ENCODE peak calls at places on chromosomes 2 and 18, in eight cellular contexts. H is PC-3, E is OCI-LY7, M is GM23248, G is PC-9, D is Karpas-422, B is SK-N-SH, P is GM23338. A is an unnamed sample.
A peak's percentile ranks its signal among the peaks of the same experiment; 100 is the strongest.

GRCh38 chr18:22300665-22301636 is 116.8 kb downstream of the CTAGE1 start:
- DNase-seq in E (no peak), G (peak; percentile 71), P (no peak), B (no peak), H (peak; percentile 41), M (peak; percentile 33), D (no peak), A (no peak)

GRCh38 chr2:143026411-143027054 is 102.7 kb upstream of the ARHGAP15 start:
- DNase-seq in P (peak; percentile 56), D (no peak), H (no peak), G (no peak), B (no peak), M (no peak), E (no peak), A (no peak)

GRCh38 chr2:237726401-237726830 is 72.2 kb upstream of the RBM44 start:
- DNase-seq in D (no peak), E (no peak), M (peak; percentile 32), B (peak; percentile 65), P (no peak), H (no peak), G (no peak), A (no peak)

GRCh38 chr2:127570282-127571250 is 35.1 kb downstream of the MYO7B start:
- DNase-seq in E (no peak), P (no peak), B (no peak), G (peak; percentile 32), M (peak; percentile 60), H (no peak), D (no peak), A (no peak)

GRCh38 chr2:187188783-187189631 is 259.0 kb downstream of the CALCRL start:
- DNase-seq in M (no peak), D (no peak), H (no peak), P (no peak), E (no peak), B (no peak), G (no peak), A (no peak)

GRCh38 chr2:206112108-206112507 is 26.1 kb upstream of the INO80D start:
- DNase-seq in D (no peak), H (no peak), E (no peak), P (no peak), G (no peak), B (no peak), M (peak; percentile 20), A (no peak)

GRCh38 chr2:240429341-240429871 is 6.1 kb upstream of the GPC1 start:
- DNase-seq in M (no peak), E (no peak), D (no peak), B (no peak), G (no peak), P (no peak), H (no peak), A (peak; percentile 61)

GRCh38 chr18:65516209-65516608 is 234.6 kb upstream of the CDH7 start:
- DNase-seq in P (no peak), E (no peak), D (no peak), M (no peak), G (no peak), B (no peak), H (no peak), A (no peak)

GRCh38 chr18:45571714-45572113 is 43.6 kb upstream of the SLC14A2 start:
- DNase-seq in B (no peak), H (no peak), G (no peak), P (peak; percentile 41), M (no peak), D (peak; percentile 70), E (no peak), A (no peak)

GRCh38 chr2:44291281-44292248 is 16.3 kb downstream of the SLC3A1 start:
- DNase-seq in B (peak; percentile 76), P (peak; percentile 52), E (no peak), D (peak; percentile 48), G (peak; percentile 97), H (peak; percentile 93), M (peak; percentile 86), A (no peak)

GRCh38 chr2:6309415-6310185 is 556.1 kb downstream of the CMPK2 start:
- DNase-seq in G (no peak), E (peak; percentile 95), B (peak; percentile 64), M (no peak), P (no peak), H (no peak), D (peak; percentile 95), A (no peak)

GRCh38 chr2:145033438-145033837 is 513.5 kb upstream of the ZEB2 start:
- DNase-seq in G (no peak), H (no peak), P (no peak), B (no peak), E (no peak), D (no peak), M (no peak), A (no peak)

GRCh38 chr2:127618551-127618950 is 27.4 kb upstream of the GPR17 start:
- DNase-seq in E (no peak), H (peak; percentile 90), P (no peak), M (no peak), D (no peak), B (peak; percentile 15), G (no peak), A (no peak)

GRCh38 chr18:79540914-79541301 is 138.7 kb upstream of the CTDP1 start:
- DNase-seq in P (no peak), D (no peak), G (no peak), B (no peak), E (no peak), M (no peak), H (no peak), A (no peak)

GRCh38 chr2:233463586-233463985 is 103.0 kb downstream of the USP40 start:
- DNase-seq in E (no peak), H (no peak), G (no peak), B (no peak), M (no peak), P (no peak), D (no peak), A (no peak)

GRCh38 chr2:45173513-45173912 is 164.3 kb upstream of the SIX2 start:
- DNase-seq in D (no peak), H (peak; percentile 99), P (no peak), B (no peak), M (peak; percentile 97), G (peak; percentile 95), E (no peak), A (no peak)

GRCh38 chr2:131034122-131035051 is 58.9 kb downstream of the FAM168B start:
- DNase-seq in G (no peak), E (no peak), B (peak; percentile 89), H (no peak), D (no peak), M (peak; percentile 74), P (peak; percentile 72), A (no peak)

GRCh38 chr18:67199993-67200617 is 316.4 kb downstream of the DSEL start:
- DNase-seq in G (peak; percentile 56), M (peak; percentile 60), B (peak; percentile 32), D (peak; percentile 86), H (peak; percentile 80), E (peak; percentile 16), P (peak; percentile 69), A (peak; percentile 75)

GRCh38 chr2:232538671-232539070 is 821 bp upstream of the CHRNG start:
- DNase-seq in M (no peak), H (no peak), B (no peak), P (no peak), D (no peak), G (no peak), E (no peak), A (no peak)

GRCh38 chr2:105777071-105777482 is 32.4 kb downstream of the NCK2 start:
- DNase-seq in E (peak; percentile 33), B (no peak), P (no peak), D (no peak), H (no peak), G (no peak), M (no peak), A (peak; percentile 90)

GRCh38 chr18:74914052-74914591 is 294.8 kb downstream of the PTGR3 start:
- DNase-seq in H (no peak), G (no peak), B (no peak), D (no peak), P (no peak), E (no peak), M (no peak), A (no peak)

DNA sequence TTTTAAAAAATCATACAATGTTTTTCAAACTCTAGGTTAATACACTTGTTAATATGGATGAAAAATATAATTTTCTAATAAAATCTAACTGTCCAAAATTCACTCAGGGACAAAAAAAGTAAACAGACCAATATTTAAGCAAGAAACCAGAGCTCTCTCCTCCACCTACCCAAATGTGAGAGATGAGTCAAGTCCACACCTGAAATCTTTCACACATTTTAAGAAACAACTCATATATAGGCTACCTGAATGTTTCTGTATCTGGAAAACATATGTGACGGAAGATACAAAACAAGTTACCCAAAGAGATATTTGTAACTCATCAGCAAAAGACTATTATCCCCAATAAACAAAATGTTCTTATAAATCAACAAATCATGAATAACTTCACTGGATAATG is 20.2 kb downstream of the ZNF516 start:
- DNase-seq in P (no peak), B (no peak), G (no peak), E (no peak), M (no peak), H (no peak), D (no peak), A (no peak)
- H3K9me2 ChIP-seq in P (no peaks in the 10 kb centered on the region), B (no peaks in the 10 kb centered on the region), G (no peaks in the 10 kb centered on the region), E (no peaks in the 10 kb centered on the region), M (no peaks in the 10 kb centered on the region), H (no peaks in the 10 kb centered on the region), D (no peaks in the 10 kb centered on the region), A (no peaks in the 10 kb centered on the region)

GRCh38 chr2:68103026-68103425 is 40.2 kb upstream of the C1D start:
- DNase-seq in P (no peak), D (no peak), B (no peak), E (no peak), H (no peak), G (no peak), M (peak; percentile 6), A (no peak)
- H3K9me2 ChIP-seq in P (no peaks in the 10 kb centered on the region), D (no peaks in the 10 kb centered on the region), B (no peaks in the 10 kb centered on the region), E (no peaks in the 10 kb centered on the region), H (no peaks in the 10 kb centered on the region), G (no peaks in the 10 kb centered on the region), M (no peaks in the 10 kb centered on the region), A (no peaks in the 10 kb centered on the region)

DNA sequence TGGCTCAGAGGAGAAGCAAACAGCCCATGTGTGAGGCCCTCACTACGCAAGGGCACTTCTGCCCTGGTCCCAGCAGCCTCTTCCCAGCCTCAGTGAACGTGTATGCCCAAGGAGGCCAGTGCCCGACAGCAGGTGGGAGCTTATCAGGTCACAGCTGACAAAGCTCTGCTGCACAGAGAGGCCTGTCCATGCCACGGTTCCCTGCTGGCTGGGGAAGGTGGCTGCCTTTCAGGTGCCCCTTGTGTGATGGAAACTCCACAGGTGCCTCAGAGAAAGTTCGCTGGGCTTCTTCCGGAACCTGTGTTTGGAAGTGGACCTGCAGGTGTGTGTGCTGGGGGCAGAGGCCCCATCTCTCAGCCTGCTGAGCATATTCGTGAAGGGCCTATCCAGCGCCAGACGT is 47.3 kb downstream of the EDAR start:
- DNase-seq in H (no peak), G (no peak), M (no peak), P (no peak), E (no peak), B (no peak), D (no peak), A (no peak)
- H3K9me2 ChIP-seq in H (no peaks in the 10 kb centered on the region), G (no peaks in the 10 kb centered on the region), M (no peaks in the 10 kb centered on the region), P (no peaks in the 10 kb centered on the region), E (no peaks in the 10 kb centered on the region), B (no peaks in the 10 kb centered on the region), D (no peaks in the 10 kb centered on the region), A (no peaks in the 10 kb centered on the region)

DNA sequence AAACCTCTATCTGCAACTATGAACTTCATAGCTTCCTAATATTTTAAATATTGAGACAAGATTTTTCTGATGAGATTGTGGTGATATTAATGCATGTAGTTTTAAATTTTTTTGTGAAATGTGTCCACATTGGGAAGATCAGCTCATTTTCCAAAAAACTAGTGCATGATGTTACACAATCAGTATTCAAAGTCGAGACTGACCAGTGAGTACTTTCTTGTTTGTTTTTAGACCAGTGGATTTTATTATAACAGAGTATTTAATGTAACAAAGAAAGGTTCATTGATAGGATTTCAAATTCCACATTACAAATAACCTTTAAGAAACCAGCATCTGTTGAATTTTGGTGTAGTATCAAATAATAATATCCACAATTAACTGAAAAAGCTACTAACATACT is 99.3 kb downstream of the TTC27 start:
- DNase-seq in M (no peak), P (no peak), B (no peak), D (no peak), H (no peak), G (no peak), E (no peak), A (no peak)
- H3K9me2 ChIP-seq in M (no peaks in the 10 kb centered on the region), P (peaks cover 4% of the 10 kb centered on the region), B (no peaks in the 10 kb centered on the region), D (no peaks in the 10 kb centered on the region), H (no peaks in the 10 kb centered on the region), G (no peaks in the 10 kb centered on the region), E (no peaks in the 10 kb centered on the region), A (no peaks in the 10 kb centered on the region)

A was measured in MM.1S.